ENCODE peak calls at places on chromosomes 7 and 10, in ten cellular contexts. L, Z, N, W, Y, I, H, C, S and F are unnamed samples.
A peak's percentile ranks its signal among the peaks of the same experiment; 100 is the strongest.

GRCh38 chr10:118633801-118634200 is 38.4 kb upstream of the PRLHR start:
- DNase-seq in W (no peak), C (no peak), H (no peak), S (no peak), N (no peak), I (no peak), Z (no peak), L (no peak), Y (no peak), F (no peak)

GRCh38 chr10:43084812-43085211 is 7.9 kb downstream of the RET start:
- DNase-seq in N (no peak), C (no peak), Y (no peak), Z (no peak), H (no peak), L (no peak), I (no peak), S (no peak), W (no peak), F (no peak)

GRCh38 chr10:87500646-87501048 is 4.0 kb upstream of the MINPP1 start:
- DNase-seq in I (no peak), H (no peak), W (no peak), C (peak; percentile 42), Z (no peak), L (no peak), S (no peak), Y (peak; percentile 48), N (no peak), F (no peak)

GRCh38 chr10:15245530-15245929 is 77.0 kb upstream of the NMT2 start:
- DNase-seq in W (peak; percentile 56), Y (peak; percentile 16), Z (no peak), S (no peak), C (peak; percentile 26), L (peak; percentile 21), I (no peak), H (peak; percentile 42), N (no peak), F (no peak)

GRCh38 chr10:59098387-59098786 is 78.1 kb upstream of the PHYHIPL start:
- DNase-seq in L (no peak), Y (peak; percentile 90), N (no peak), Z (no peak), W (no peak), S (no peak), H (no peak), I (peak; percentile 28), C (peak; percentile 64), F (no peak)

GRCh38 chr7:45962861-45963260 is 41.8 kb upstream of the IGFBP3 start:
- DNase-seq in N (no peak), Y (no peak), I (no peak), L (no peak), C (no peak), H (no peak), Z (no peak), S (no peak), W (no peak), F (no peak)

GRCh38 chr7:731440-732085 is 4.5 kb upstream of the PRKAR1B start:
- DNase-seq in L (no peak), H (no peak), Y (no peak), N (no peak), W (no peak), C (no peak), I (peak; percentile 16), Z (peak; percentile 24), S (no peak), F (no peak)

GRCh38 chr7:90720970-90721768 is 125.0 kb downstream of the CDK14 start:
- DNase-seq in Y (peak; percentile 84), W (no peak), N (no peak), S (peak; percentile 16), L (no peak), I (peak; percentile 32), C (peak; percentile 89), H (no peak), Z (no peak), F (no peak)

GRCh38 chr10:58299580-58299979 is 30.6 kb downstream of the CISD1 start:
- DNase-seq in C (peak; percentile 68), Z (peak; percentile 42), W (peak; percentile 74), I (peak; percentile 36), L (peak; percentile 38), Y (peak; percentile 70), S (peak; percentile 56), H (peak; percentile 72), N (no peak), F (peak; percentile 57)

GRCh38 chr7:43362652-43363428 is 220.1 kb upstream of the STK17A start:
- DNase-seq in S (peak; percentile 18), W (no peak), N (no peak), Z (no peak), I (peak; percentile 30), Y (peak; percentile 94), C (peak; percentile 33), H (peak; percentile 38), L (no peak), F (no peak)

GRCh38 chr7:46163245-46163644 is 242.2 kb upstream of the IGFBP3 start:
- DNase-seq in C (no peak), S (no peak), I (no peak), W (no peak), Y (no peak), N (no peak), H (no peak), L (no peak), Z (no peak), F (no peak)

GRCh38 chr7:1948377-1948796 is 278.3 kb downstream of the ELFN1 start:
- DNase-seq in H (no peak), L (no peak), S (no peak), N (no peak), C (no peak), Z (no peak), W (no peak), I (peak; percentile 15), Y (no peak), F (no peak)

GRCh38 chr10:22598488-22598887 is 115.9 kb downstream of the PIP4K2A start:
- DNase-seq in L (no peak), I (no peak), N (no peak), S (no peak), C (no peak), Y (no peak), W (no peak), H (no peak), Z (no peak), F (no peak)

GRCh38 chr10:67575530-67575929 is 120.5 kb downstream of the CTNNA3 start:
- DNase-seq in I (no peak), C (peak; percentile 5), Z (no peak), H (peak; percentile 66), Y (no peak), S (no peak), L (no peak), W (no peak), N (no peak), F (no peak)

GRCh38 chr10:72356115-72356514 is 1.4 kb upstream of the DNAJB12 start:
- DNase-seq in N (no peak), W (no peak), L (no peak), I (no peak), C (no peak), S (no peak), Y (no peak), H (no peak), Z (no peak), F (no peak)

GRCh38 chr10:21625623-21626229 is 91.7 kb downstream of the MLLT10 start:
- DNase-seq in Y (no peak), N (no peak), L (no peak), S (no peak), Z (no peak), C (no peak), I (no peak), H (no peak), W (no peak), F (no peak)

GRCh38 chr10:42952931-42953683 is 123.8 kb upstream of the RET start:
- DNase-seq in W (no peak), I (no peak), C (no peak), N (no peak), L (no peak), H (no peak), S (no peak), Y (no peak), Z (peak; percentile 5), F (no peak)

DNA sequence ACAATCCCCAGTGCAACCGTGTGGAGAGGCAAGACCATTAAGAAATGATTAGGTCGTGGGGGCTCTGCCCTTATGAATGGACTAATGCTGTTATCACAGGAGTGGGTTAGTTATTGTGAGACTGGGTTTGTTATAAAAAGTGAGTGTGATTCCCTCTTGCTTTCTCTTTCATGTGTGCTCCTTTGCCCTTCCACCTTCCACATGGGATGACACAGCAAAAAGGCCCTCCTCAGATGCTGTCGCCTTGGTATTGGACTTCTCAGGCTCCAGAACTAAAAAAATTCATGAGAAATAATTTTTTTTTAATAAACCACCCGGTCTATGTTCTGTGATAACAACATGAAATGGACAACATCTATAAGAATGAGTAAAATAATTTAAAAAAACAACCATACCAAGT is 136.1 kb upstream of the PCBD1 start:
- DNase-seq in C (no peak), Z (no peak), L (no peak), I (no peak), S (no peak), H (no peak), N (no peak), W (no peak), Y (no peak), F (no peak)
- TF ChIP-seq CTCF in C (no peak), Z (no peak), L (no peak), I (no peak), S (no peak), H (no peak), N (no peak), W (no peak), Y (no peak), F (no peak)

DNA sequence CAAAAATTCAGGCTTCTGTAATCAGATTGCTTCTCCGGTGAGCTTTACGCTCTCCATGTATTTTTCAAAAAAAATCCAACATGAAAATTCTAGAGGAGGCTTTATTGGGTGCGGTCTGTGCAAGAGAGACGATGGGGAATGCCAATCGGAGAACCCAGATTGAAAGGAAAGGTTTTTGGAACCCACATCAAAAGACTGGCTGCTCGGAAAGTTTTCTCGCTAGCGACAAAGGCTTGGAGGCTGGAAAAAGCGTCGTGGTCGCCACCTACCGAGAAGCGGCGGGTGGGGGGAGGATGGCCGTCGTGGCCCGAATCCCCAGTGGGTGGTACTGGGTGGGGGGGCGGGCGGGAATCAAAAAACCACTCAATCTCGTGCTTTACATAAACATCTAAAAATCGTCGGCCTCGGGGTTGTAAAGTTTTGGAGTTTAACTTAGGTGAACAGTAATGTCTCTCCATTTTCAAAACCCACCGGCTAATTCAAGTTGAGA is 1.1 kb upstream of the GTF2I start:
- DNase-seq in I (peak; percentile 60), W (peak; percentile 67), N (no peak), C (peak; percentile 32), H (peak; percentile 56), L (no peak), S (peak; percentile 68), Y (peak; percentile 62), Z (peak; percentile 73), F (peak; percentile 36)
- TF ChIP-seq CTCF in I (no peak), W (no peak), N (no peak), C (no peak), H (no peak), L (no peak), S (peak; percentile 52), Y (no peak), Z (no peak), F (no peak)

GRCh38 chr7:111855842-111856227 is 293.5 kb upstream of the IMMP2L start:
- DNase-seq in I (no peak), S (no peak), Y (peak; percentile 61), N (no peak), Z (no peak), H (peak; percentile 27), W (no peak), C (peak; percentile 63), L (no peak), F (no peak)
- TF ChIP-seq CTCF in I (no peak), S (no peak), Y (peak; percentile 47), N (no peak), Z (no peak), H (peak; percentile 38), W (no peak), C (peak; percentile 44), L (no peak), F (no peak)

GRCh38 chr10:69968830-69969229 is 83.8 kb upstream of the MACROH2A2 start:
- DNase-seq in W (no peak), Y (peak; percentile 52), C (peak; percentile 18), H (peak; percentile 59), Z (no peak), L (peak; percentile 13), S (no peak), I (no peak), N (no peak), F (no peak)
- TF ChIP-seq CTCF in W (no peak), Y (peak; percentile 15), C (peak; percentile 1), H (no peak), Z (no peak), L (peak; percentile 44), S (no peak), I (no peak), N (no peak), F (no peak)